ENCODE peak calls at places on chromosomes 7 and 10, in six cellular contexts. L, Y, Z, F, O and J are unnamed samples.

GRCh38 chr10:46229144-46229563 is 57.6 kb upstream of the ANTXRL start:
- DNase-seq in L (peak), Y (peak), Z (no peak), F (peak), O (peak), J (peak)

GRCh38 chr7:151695856-151696555 is 176.3 kb upstream of the RHEB start:
- DNase-seq in L (no peak), Y (no peak), Z (no peak), F (no peak), O (no peak), J (no peak)

GRCh38 chr10:69936091-69936490 is 116.6 kb upstream of the MACROH2A2 start:
- DNase-seq in L (peak), Y (peak), Z (no peak), F (no peak), O (no peak), J (peak)

GRCh38 chr10:93440591-93441012 is 41.5 kb downstream of the MYOF start:
- DNase-seq in L (peak), Y (no peak), Z (no peak), F (no peak), O (no peak), J (no peak)

GRCh38 chr7:149654588-149654987 is 118.8 kb downstream of the ZNF467 start:
- DNase-seq in L (no peak), Y (no peak), Z (no peak), F (no peak), O (no peak), J (no peak)

GRCh38 chr10:92552310-92552709 is 21.6 kb downstream of the IDE start:
- DNase-seq in L (peak), Y (no peak), Z (no peak), F (no peak), O (no peak), J (peak)

GRCh38 chr7:46633200-46633599 is 712.1 kb upstream of the IGFBP3 start:
- DNase-seq in L (no peak), Y (no peak), Z (no peak), F (no peak), O (no peak), J (no peak)

GRCh38 chr10:73788864-73789658 is 3.7 kb downstream of the ZSWIM8 start:
- DNase-seq in L (no peak), Y (no peak), Z (no peak), F (no peak), O (no peak), J (no peak)

GRCh38 chr7:107843184-107843583 is 40.2 kb upstream of the SLC26A3 start:
- DNase-seq in L (no peak), Y (peak), Z (no peak), F (no peak), O (no peak), J (no peak)

GRCh38 chr10:51485668-51486067 is 213.7 kb downstream of the CSTF2T start:
- DNase-seq in L (no peak), Y (no peak), Z (no peak), F (no peak), O (no peak), J (no peak)

GRCh38 chr7:18068745-18069144 is 41.1 kb upstream of the PRPS1L1 start:
- DNase-seq in L (no peak), Y (no peak), Z (no peak), F (no peak), O (no peak), J (no peak)

GRCh38 chr7:27066148-27066547 is 29.7 kb downstream of the HOXA1 start:
- DNase-seq in L (no peak), Y (no peak), Z (no peak), F (peak), O (no peak), J (no peak)

GRCh38 chr7:84529480-84530205 is 335.1 kb upstream of the SEMA3A start:
- DNase-seq in L (peak), Y (no peak), Z (no peak), F (peak), O (no peak), J (no peak)

GRCh38 chr7:154792436-154793055 is 210.4 kb downstream of the PAXIP1 start:
- DNase-seq in L (no peak), Y (no peak), Z (no peak), F (no peak), O (no peak), J (no peak)

GRCh38 chr10:86652361-86653202 is 1.8 kb upstream of the OPN4 start:
- DNase-seq in L (no peak), Y (no peak), Z (no peak), F (no peak), O (no peak), J (no peak)

GRCh38 chr7:90804370-90804769 is 208.2 kb downstream of the CDK14 start:
- DNase-seq in L (no peak), Y (no peak), Z (no peak), F (peak), O (no peak), J (no peak)

GRCh38 chr10:547591-548081 is 141.8 kb downstream of the DIP2C start:
- DNase-seq in L (no peak), Y (no peak), Z (no peak), F (no peak), O (no peak), J (no peak)

GRCh38 chr10:129680661-129681344 is 213.8 kb downstream of the MGMT start:
- DNase-seq in L (no peak), Y (no peak), Z (no peak), F (no peak), O (no peak), J (no peak)

GRCh38 chr7:1758417-1758858 is 88.4 kb downstream of the ELFN1 start:
- DNase-seq in L (peak), Y (peak), Z (no peak), F (no peak), O (peak), J (peak)

GRCh38 chr7:113083132-113083833 is 3.3 kb downstream of the GPR85 start:
- DNase-seq in L (no peak), Y (no peak), Z (no peak), F (no peak), O (no peak), J (no peak)

GRCh38 chr10:114437456-114438292 is 33.4 kb upstream of the AFAP1L2 start:
- DNase-seq in L (peak), Y (no peak), Z (no peak), F (no peak), O (peak), J (peak)

GRCh38 chr7:1920266-1920681 is 250.2 kb downstream of the ELFN1 start:
- DNase-seq in L (no peak), Y (no peak), Z (no peak), F (no peak), O (no peak), J (peak)

GRCh38 chr10:73950569-73950968 is 39.6 kb downstream of the PLAU start:
- DNase-seq in L (no peak), Y (no peak), Z (no peak), F (no peak), O (no peak), J (no peak)

GRCh38 chr7:121032645-121033460 is 44.3 kb downstream of the CPED1 start:
- DNase-seq in L (no peak), Y (peak), Z (no peak), F (peak), O (no peak), J (no peak)

GRCh38 chr10:126921974-126922525 is 16.8 kb downstream of the DOCK1 start:
- DNase-seq in L (peak), Y (no peak), Z (no peak), F (no peak), O (no peak), J (no peak)

GRCh38 chr10:23412223-23412622 is 26.7 kb upstream of the OTUD1 start:
- DNase-seq in L (peak), Y (no peak), Z (no peak), F (no peak), O (no peak), J (peak)

GRCh38 chr10:75432176-75432575 is 752 bp downstream of the LRMDA start:
- DNase-seq in L (no peak), Y (no peak), Z (no peak), F (no peak), O (peak), J (peak)

GRCh38 chr10:77526861-77527617 is 110.6 kb downstream of the KCNMA1 start:
- DNase-seq in L (no peak), Y (no peak), Z (no peak), F (no peak), O (no peak), J (no peak)

GRCh38 chr10:122485670-122486069 is 24.3 kb downstream of the HTRA1 start:
- DNase-seq in L (no peak), Y (no peak), Z (no peak), F (peak), O (no peak), J (peak)

GRCh38 chr7:78712111-78712510 is 741.4 kb downstream of the MAGI2 start:
- DNase-seq in L (no peak), Y (no peak), Z (no peak), F (no peak), O (no peak), J (no peak)

GRCh38 chr10:97580421-97581367 is 3.5 kb upstream of the HOGA1 start:
- DNase-seq in L (no peak), Y (no peak), Z (no peak), F (no peak), O (no peak), J (no peak)

GRCh38 chr7:80740778-80741545 is 102.5 kb downstream of the CD36 start:
- DNase-seq in L (peak), Y (no peak), Z (no peak), F (no peak), O (no peak), J (no peak)

GRCh38 chr7:81330108-81330507 is 411.3 kb upstream of the SEMA3C start:
- DNase-seq in L (no peak), Y (no peak), Z (no peak), F (peak), O (no peak), J (no peak)

GRCh38 chr7:94396044-94396443 is 1.3 kb downstream of the COL1A2 start:
- DNase-seq in L (no peak), Y (peak), Z (no peak), F (no peak), O (no peak), J (no peak)

GRCh38 chr10:26665080-26666048 is 32.1 kb upstream of the PDSS1 start:
- DNase-seq in L (no peak), Y (peak), Z (no peak), F (no peak), O (no peak), J (no peak)

DNA sequence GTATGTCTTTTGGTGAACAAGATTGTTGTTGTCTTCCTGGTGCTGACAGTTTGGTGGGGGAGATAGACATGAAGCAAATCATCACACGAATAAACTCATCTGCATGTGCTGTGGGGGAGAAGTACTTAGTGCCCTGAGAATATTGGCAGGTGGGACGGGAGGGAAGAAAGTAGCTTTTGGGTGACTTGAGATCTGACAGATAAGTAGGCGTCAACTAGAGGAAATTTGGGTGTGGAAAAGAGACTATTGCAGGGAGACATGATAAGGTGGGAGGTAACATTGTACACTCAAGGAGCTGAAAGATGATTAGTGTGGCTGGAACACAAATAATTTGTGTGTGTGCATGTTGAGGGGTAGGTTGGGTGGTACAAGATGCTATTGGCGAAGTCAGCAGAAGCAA is 30.1 kb downstream of the CNNM2 start:
- DNase-seq in L (no peak), Y (peak), Z (no peak), F (no peak), O (no peak), J (no peak)
- TF ChIP-seq POLR2A in L (no peak), Y (no peak), Z (no peak), F (no peak), O (no peak), J (no peak)

DNA sequence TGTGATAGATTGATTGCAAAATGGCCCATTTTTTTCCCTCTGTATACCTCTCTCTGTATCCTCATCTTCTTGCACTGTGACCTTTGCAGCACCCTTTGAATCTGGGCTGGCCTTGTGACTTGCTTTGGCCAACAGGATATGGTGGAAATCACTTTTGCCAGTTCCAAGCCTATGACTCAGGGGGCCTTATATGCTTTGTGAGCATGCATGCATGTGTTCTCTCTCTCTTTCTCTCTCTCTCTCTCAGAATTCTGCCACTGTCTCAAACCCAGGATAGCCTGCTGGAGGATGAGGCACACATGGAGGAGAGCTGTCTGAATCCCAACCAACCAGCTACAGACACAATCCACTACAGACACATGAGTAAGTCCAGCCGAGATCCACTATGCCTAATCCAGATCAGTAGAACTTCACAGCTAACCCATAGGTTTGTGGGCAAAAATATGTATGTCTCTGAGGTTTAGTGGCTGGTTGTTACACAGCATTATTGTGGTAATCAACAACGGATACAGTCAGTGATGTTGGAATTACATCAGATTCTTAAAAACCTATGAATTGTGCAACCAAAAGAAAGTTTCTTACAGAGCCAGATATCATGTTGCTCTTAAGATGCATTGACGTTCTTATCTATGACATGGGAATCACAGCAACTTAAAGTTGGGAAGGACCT is 41.8 kb upstream of the ABCB4 start:
- DNase-seq in L (no peak), Y (no peak), Z (no peak), F (no peak), O (no peak), J (peak)
- TF ChIP-seq MYC in L (no peak), Y (no peak), Z (no peak), F (no peak), O (no peak), J (no peak)

GRCh38 chr7:29192811-29193210 is 1.8 kb upstream of the CHN2 start:
- DNase-seq in L (no peak), Y (no peak), Z (no peak), F (no peak), O (no peak), J (no peak)

GRCh38 chr7:29193316-29194205 is 1.0 kb upstream of the CHN2 start:
- DNase-seq in L (no peak), Y (no peak), Z (no peak), F (no peak), O (no peak), J (no peak)

GRCh38 chr7:29196191-29196590 is 1.6 kb downstream of the CHN2 start:
- DNase-seq in L (no peak), Y (no peak), Z (no peak), F (no peak), O (no peak), J (no peak)

GRCh38 chr7:29194206-29194593 is 375 bp upstream of the CHN2 start:
- DNase-seq in L (no peak), Y (no peak), Z (no peak), F (no peak), O (no peak), J (no peak)

DNA sequence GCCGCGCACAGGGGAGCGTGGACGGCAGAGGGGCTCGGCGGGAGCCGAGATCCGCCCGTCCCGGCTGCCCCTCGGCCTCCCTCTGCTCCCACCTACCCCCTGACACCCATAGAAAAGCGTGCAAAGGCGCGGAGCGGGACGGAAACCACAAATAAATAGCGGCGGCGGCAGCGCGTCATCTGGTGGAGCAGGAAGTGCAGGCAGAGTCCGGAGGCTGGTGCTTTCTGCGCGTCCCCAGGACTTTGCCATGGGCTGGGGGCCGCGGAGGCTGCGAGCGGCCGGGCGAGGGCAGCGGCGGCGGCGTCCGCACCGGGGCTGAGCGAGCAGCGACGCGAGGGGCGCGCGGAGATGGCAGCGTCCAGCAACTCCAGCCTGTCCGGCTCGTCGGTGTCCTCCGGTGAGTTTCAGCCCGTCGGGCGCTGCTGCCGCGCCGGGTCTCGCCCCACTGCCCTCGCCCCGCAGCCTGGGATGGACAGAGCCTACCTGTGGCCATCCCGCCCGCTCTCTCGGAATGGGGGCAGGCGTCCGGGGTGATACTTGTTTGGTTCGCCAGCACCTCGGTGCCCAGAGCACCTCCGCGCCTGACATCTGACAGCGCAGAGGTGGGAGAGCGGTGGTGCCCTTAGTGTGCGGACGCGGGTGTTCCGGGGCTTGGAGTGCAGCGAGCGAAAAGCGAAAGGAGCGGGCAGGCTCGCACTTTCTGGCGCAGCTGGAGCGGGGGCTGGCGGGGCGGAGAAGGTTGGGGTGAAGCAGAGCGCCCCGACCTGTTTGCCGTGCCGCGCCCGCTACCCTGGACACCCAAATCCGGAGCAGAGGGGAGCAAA is at the start of gene CHN2:
- DNase-seq in L (no peak), Y (no peak), Z (no peak), F (peak), O (peak), J (no peak)
- TF ChIP-seq CTCF in L (no peak), Y (no peak), Z (no peak), F (no peak), O (peak), J (no peak)

DNA sequence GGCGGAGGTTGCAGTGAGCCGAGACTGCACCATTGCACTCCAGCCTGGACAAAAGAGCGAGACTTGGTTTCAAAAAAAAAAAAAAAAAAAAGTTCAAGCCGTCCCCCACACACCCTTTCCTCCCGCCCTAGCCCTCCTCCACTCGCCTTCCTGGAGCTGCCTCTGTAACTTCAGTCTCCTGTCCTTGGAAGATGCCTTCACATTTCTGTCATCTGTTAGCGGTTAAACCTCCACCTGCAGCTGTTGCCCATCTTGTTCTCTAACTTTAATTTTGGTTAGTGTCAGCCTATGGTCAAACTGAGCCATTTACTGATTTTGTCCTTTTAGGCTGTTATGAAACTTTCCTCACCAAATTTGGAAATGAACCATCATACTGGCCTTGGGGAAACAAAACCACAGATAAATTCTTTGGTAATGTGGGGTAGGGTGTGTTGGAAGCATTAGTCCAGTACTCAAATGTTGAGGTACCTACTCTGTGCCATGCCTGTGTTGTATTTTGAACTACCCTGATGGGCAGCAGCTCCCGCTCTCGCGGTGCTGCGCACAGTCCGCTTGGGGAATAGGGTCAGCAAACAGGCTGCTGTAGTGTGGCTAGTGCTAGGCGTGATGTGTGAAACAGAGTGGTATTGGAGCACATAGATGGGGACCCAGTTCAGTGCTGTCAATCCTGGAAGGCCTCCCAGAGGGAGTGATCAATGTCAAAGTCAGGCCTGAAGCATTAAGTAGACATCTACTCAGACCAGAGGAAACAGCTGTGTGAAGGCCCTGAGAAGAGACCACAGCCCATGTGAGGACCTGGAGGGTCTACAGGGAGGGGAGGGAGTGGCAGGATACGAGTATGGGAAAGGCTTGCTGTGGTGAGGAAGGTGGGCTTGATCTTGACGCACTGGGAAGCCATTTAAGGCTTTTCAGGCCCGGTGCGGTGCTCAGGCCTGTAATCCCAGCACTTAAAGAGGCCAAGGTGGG is 26.9 kb downstream of the SFXN4 start:
- DNase-seq in L (no peak), Y (no peak), Z (no peak), F (no peak), O (no peak), J (peak)
- TF ChIP-seq POLR2A in L (no peak), Y (no peak), Z (no peak), F (no peak), O (no peak), J (peak)